ENCODE peak calls at places on chromosomes 12 and 14, in seven cellular contexts. P is psoas muscle, W is thyroid gland, U is thoracic aorta, F is heart left ventricle, D is lung, G is fibroblast of lung. V is an unnamed sample. For H3K4me1 and H3K27me3, the result is how much of the 10 kb centered on the place peaks cover.

GRCh38 chr14:72891666-72892102 is 2.2 kb downstream of the DPF3 start:
- DNase-seq in P (no peak), W (no peak), U (no peak), F (no peak), D (no peak), G (no peak), V (no peak)

GRCh38 chr14:94893411-94894160 is 123.7 kb upstream of the GSC start:
- DNase-seq in P (no peak), W (no peak), U (no peak), F (no peak), D (no peak), G (no peak), V (no peak)

GRCh38 chr14:92701826-92702225 is 46.6 kb downstream of the LGMN start:
- DNase-seq in P (no peak), W (no peak), U (no peak), F (no peak), D (no peak), G (no peak), V (no peak)

GRCh38 chr14:100824156-100824555 is 1.8 kb upstream of the MEG3 start:
- DNase-seq in P (peak), W (no peak), U (no peak), F (peak), D (no peak), G (peak), V (no peak)

GRCh38 chr14:100585448-100586152 is 1.6 kb downstream of the BEGAIN start:
- DNase-seq in P (peak), W (no peak), U (no peak), F (no peak), D (no peak), G (no peak), V (no peak)

GRCh38 chr14:99230271-99231141 is 41.5 kb downstream of the BCL11B start:
- DNase-seq in P (no peak), W (peak), U (no peak), F (no peak), D (no peak), G (peak), V (no peak)

GRCh38 chr12:27779416-27779815 is 617 bp upstream of the KLHL42 start:
- DNase-seq in P (peak), W (peak), U (no peak), F (peak), D (no peak), G (peak), V (peak)

GRCh38 chr12:104411826-104412626 is 44.7 kb upstream of the CHST11 start:
- DNase-seq in P (no peak), W (no peak), U (no peak), F (no peak), D (no peak), G (peak), V (no peak)

GRCh38 chr14:50031534-50032313 is 84.6 kb downstream of the VCPKMT start:
- DNase-seq in P (no peak), W (no peak), U (no peak), F (no peak), D (no peak), G (peak), V (no peak)

GRCh38 chr14:93033983-93034670 is 81.6 kb downstream of the ITPK1 start:
- DNase-seq in P (no peak), W (no peak), U (no peak), F (no peak), D (no peak), G (no peak), V (peak)

GRCh38 chr12:31246470-31246850 is 79.5 kb downstream of the SINHCAF start:
- DNase-seq in P (no peak), W (no peak), U (no peak), F (no peak), D (no peak), G (peak), V (no peak)

GRCh38 chr12:13661005-13661887 is 320.2 kb downstream of the GRIN2B start:
- DNase-seq in P (peak), W (peak), U (no peak), F (peak), D (peak), G (peak), V (peak)

GRCh38 chr14:77369280-77369679 is 7.6 kb downstream of the TMED8 start:
- DNase-seq in P (no peak), W (no peak), U (no peak), F (no peak), D (no peak), G (no peak), V (no peak)

GRCh38 chr12:132493482-132494178 is 3.7 kb downstream of the FBRSL1 start:
- DNase-seq in P (no peak), W (no peak), U (no peak), F (no peak), D (no peak), G (no peak), V (peak)

GRCh38 chr12:125161712-125162023 is 96.4 kb downstream of the AACS start:
- DNase-seq in P (no peak), W (no peak), U (no peak), F (no peak), D (no peak), G (no peak), V (no peak)

GRCh38 chr12:114671664-114672476 is 12.1 kb downstream of the TBX3 start:
- DNase-seq in P (peak), W (peak), U (no peak), F (no peak), D (no peak), G (no peak), V (no peak)

GRCh38 chr12:125128806-125129571 is 63.8 kb downstream of the AACS start:
- DNase-seq in P (no peak), W (no peak), U (no peak), F (no peak), D (no peak), G (no peak), V (no peak)

GRCh38 chr14:98580131-98580678 is 691.8 kb downstream of the BCL11B start:
- DNase-seq in P (no peak), W (peak), U (no peak), F (no peak), D (peak), G (peak), V (no peak)

GRCh38 chr14:100404419-100404818 is 81.3 kb downstream of the SLC25A47 start:
- DNase-seq in P (no peak), W (no peak), U (no peak), F (no peak), D (no peak), G (no peak), V (no peak)

GRCh38 chr12:26845057-26845666 is 12.2 kb upstream of the ITPR2 start:
- DNase-seq in P (peak), W (peak), U (peak), F (peak), D (peak), G (peak), V (peak)

GRCh38 chr12:65106948-65107347 is 14.2 kb downstream of the WIF1 start:
- DNase-seq in P (no peak), W (no peak), U (no peak), F (no peak), D (no peak), G (no peak), V (no peak)

GRCh38 chr12:26275313-26276257 is 80.2 kb downstream of the SSPN start:
- DNase-seq in P (no peak), W (no peak), U (no peak), F (no peak), D (no peak), G (peak), V (no peak)

GRCh38 chr14:63713765-63714164 is 14.1 kb downstream of the SGPP1 start:
- DNase-seq in P (no peak), W (no peak), U (no peak), F (no peak), D (no peak), G (peak), V (no peak)

GRCh38 chr12:56020437-56021189 is at the start of gene IKZF4:
- DNase-seq in P (peak), W (peak), U (no peak), F (peak), D (no peak), G (peak), V (peak)

GRCh38 chr12:80195143-80195726 is 95.9 kb downstream of the OTOGL start:
- DNase-seq in P (no peak), W (peak), U (no peak), F (no peak), D (no peak), G (peak), V (peak)

GRCh38 chr14:104149617-104150141 is 11.3 kb downstream of the KIF26A start:
- DNase-seq in P (peak), W (peak), U (no peak), F (peak), D (no peak), G (peak), V (no peak)

GRCh38 chr12:6724409-6724797 is 557 bp downstream of the COPS7A start:
- DNase-seq in P (no peak), W (peak), U (no peak), F (no peak), D (no peak), G (peak), V (peak)

GRCh38 chr12:6729186-6729585 is 5.3 kb downstream of the COPS7A start:
- DNase-seq in P (no peak), W (no peak), U (no peak), F (no peak), D (no peak), G (no peak), V (no peak)

GRCh38 chr12:6722863-6723262 is 983 bp upstream of the COPS7A start:
- DNase-seq in P (no peak), W (no peak), U (no peak), F (no peak), D (no peak), G (no peak), V (no peak)

GRCh38 chr12:6725350-6725749 is 1.5 kb downstream of the COPS7A start:
- DNase-seq in P (no peak), W (no peak), U (no peak), F (no peak), D (no peak), G (no peak), V (no peak)

GRCh38 chr12:6723607-6724408 is at the start of gene COPS7A:
- DNase-seq in P (peak), W (peak), U (peak), F (peak), D (peak), G (peak), V (peak)
- TF ChIP-seq CTCF in P (no peak), W (no peak), U (no peak), F (no peak), D (no peak), G (no peak), V (no peak)

DNA sequence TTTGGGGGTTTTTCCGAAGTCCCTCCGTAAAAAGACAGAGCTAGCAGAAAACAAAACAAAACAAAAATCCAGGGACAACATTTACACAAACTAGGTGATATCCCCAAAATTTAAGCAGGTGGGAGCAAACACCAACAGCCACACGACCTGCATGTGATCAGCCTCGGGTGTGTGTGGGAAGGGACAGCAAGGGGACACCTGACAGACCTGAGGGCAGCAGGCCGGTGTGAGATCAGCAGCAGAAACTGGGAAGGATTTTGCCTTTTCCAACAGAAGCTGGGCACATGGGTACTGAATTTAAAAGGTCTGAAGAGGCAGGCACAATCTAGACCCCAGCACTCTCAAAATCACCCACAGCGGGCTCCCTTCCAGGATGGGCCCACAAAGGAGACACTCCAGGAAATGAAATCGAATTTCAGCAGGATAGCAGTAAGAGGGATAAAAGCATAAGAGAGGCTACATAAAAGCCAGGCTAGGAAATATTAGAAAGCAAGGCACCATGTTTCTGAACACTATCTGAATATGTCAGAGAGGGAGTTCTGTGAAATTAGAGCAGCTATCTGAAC is 36.5 kb upstream of the SELPLG start:
- DNase-seq in P (no peak), W (no peak), U (no peak), F (no peak), D (no peak), G (no peak), V (no peak)
- H3K4me1 ChIP-seq in P (half or more), W (under half), U (half or more), F (under half), D (under half), G (under half), V (under half)

DNA sequence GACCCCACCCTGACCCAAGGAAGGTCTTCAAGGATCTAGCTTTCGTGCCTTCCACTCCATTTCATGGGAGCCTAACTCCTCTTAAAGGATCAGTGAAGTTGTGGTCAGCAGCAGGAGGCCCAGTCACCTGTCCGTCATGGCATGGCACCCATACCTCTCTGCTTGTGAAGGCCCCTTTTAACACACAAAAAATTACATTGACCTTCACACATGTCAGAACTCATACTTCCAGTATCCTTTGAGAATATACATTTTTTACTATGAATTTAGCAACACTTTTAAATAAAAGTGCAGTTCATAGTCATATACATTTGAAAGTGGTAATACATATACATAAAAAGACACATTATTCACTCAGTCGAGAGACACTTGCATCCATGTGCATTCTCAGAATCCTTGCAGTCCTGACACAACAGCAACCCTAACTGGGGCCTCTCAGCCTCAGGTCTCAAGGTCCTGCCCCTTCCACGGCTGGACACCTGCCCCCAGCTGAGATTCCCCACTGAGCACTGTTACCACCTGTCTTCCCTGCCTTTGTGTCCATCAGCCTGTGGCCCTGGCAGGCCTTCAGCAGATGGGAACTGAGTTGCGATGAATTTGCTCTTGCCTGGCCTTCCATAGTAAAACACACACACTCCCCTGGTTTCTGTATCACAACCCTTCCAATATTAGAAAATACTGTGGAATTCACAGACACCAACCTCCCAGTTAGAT is 3.7 kb upstream of the KRT3 start:
- DNase-seq in P (no peak), W (no peak), U (no peak), F (no peak), D (no peak), G (no peak), V (no peak)
- H3K27me3 ChIP-seq in P (under half), W (under half), U (under half), F (under half), D (under half), G (under half), V (under half)

GRCh38 chr14:79332504-79333197 is 878.7 kb downstream of the DIO2 start:
- DNase-seq in P (no peak), W (no peak), U (no peak), F (no peak), D (no peak), G (peak), V (no peak)
- TF ChIP-seq CTCF in P (no peak), W (no peak), U (no peak), F (no peak), D (no peak), G (no peak), V (no peak)

GRCh38 chr14:56131865-56132830 is 13.9 kb downstream of the PELI2 start:
- DNase-seq in P (no peak), W (no peak), U (no peak), F (no peak), D (no peak), G (no peak), V (no peak)
- H3K4me1 ChIP-seq in P (under half), W (under half), U (under half), F (under half), D (under half), G (under half), V (under half)

DNA sequence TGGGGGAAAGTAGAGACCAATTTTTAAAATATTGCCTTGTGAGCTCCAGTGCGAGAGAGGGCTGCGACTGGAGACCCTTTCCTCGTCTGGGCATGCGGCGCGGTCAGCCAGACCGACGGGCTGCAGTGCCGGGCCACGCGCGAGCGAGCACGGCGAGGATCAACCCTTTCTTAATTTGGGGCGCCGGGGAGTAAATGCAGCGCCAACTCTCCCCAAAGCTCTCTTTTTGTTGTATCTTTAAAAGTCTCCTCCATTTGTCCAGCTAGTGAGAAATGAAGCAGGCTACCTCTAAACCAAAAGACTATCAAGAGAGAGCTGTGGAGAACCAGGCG is 1.5 kb downstream of the SIX1 start:
- DNase-seq in P (no peak), W (no peak), U (no peak), F (no peak), D (no peak), G (no peak), V (no peak)
- H3K27me3 ChIP-seq in P (under half), W (half or more), U (under half), F (half or more), D (under half), G (half or more), V (under half)

GRCh38 chr12:51980051-51980808 is 26.5 kb upstream of the TAMALIN start:
- DNase-seq in P (peak), W (peak), U (no peak), F (peak), D (peak), G (peak), V (peak)
- TF ChIP-seq CTCF in P (peak), W (peak), U (peak), F (peak), D (peak), G (peak), V (peak)

DNA sequence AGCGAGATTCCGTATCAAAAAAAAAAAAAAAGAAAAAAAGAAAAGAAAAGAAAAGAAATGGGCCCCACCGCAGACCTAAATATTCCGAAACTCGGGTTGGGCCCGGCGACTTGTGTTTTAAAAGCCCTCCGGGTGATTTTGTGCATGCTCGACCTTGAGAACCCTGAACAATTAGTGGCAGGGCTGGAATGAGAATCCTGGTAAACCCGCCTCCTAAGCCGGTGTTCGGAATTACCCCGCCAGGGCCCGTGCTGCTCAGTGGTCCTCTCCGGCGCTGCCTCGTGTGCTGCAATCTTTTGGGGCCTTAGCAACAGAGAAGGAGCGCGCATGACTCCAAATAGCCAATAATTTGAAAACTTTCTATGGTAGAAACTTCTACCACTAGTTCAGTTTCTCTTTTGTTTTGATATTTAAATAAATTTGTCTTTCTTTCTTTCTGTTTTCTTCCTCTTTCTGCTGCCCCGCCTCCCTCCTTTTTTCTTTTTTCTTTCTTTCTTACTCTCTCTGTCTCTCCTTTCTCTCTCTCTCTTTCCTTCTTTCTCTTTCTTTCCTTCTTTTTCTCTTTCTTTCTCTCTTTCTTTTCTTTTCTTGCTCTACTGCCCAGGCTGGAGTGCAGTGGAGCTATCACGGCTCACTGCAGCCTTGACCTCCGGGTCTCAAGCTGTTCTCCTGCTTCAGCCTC is 1.5 kb upstream of the GALNT6 start:
- DNase-seq in P (no peak), W (no peak), U (no peak), F (no peak), D (no peak), G (peak), V (peak)
- H3K4me1 ChIP-seq in P (under half), W (under half), U (under half), F (under half), D (under half), G (under half), V (half or more)

GRCh38 chr12:107844312-107844921 is 69.9 kb downstream of the ASCL4 start:
- DNase-seq in P (no peak), W (no peak), U (no peak), F (no peak), D (no peak), G (peak), V (no peak)

GRCh38 chr12:107845226-107845979 is 70.9 kb downstream of the ASCL4 start:
- DNase-seq in P (no peak), W (no peak), U (no peak), F (no peak), D (no peak), G (no peak), V (no peak)

GRCh38 chr12:107847830-107848229 is 73.3 kb downstream of the ASCL4 start:
- DNase-seq in P (no peak), W (no peak), U (no peak), F (no peak), D (no peak), G (no peak), V (no peak)

GRCh38 chr12:107847430-107847829 is 72.9 kb downstream of the ASCL4 start:
- DNase-seq in P (no peak), W (no peak), U (no peak), F (no peak), D (no peak), G (peak), V (no peak)

DNA sequence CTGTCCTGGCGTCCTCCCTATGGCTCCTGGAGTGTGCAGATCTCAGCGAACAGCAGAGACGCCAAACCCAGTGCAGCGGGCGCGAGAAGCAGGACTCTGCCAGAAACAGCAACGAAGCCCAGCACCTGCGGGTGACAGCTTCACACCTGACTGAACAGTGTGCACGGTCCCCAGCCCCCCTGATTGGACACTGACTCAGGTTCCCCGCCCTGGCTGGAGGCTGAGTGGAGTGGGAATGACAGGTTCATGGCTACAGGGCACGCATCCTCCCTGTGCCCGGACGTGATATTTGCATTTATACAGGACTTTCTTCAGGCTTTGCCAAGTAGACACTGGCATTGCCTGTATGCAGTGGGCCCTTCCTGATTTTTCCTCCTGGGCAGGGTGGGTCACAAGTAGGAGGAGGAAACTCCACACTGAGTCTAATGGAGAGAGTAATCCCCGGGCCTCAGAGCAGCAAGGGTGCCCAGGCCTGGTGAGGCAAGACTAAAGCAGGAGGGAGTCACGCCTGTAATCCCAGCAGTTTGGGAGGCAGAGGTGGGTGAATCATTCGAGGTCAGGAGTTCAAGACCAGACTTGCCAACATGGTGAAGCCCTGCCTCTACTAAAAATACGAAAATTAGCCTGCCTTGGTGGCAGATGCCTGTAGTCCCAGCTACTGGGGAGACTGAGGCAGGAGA is 71.6 kb downstream of the ASCL4 start:
- DNase-seq in P (no peak), W (no peak), U (no peak), F (no peak), D (no peak), G (no peak), V (no peak)
- H3K27me3 ChIP-seq in P (under half), W (under half), U (under half), F (under half), D (under half), G (under half), V (under half)

V was measured in Caco-2.